ENCODE peak calls at places on chromosomes 13 and 19, in seven cellular contexts. R is H1, D is K562, Z is HCT116, H is GM12878, T is SK-N-SH, W is HepG2. U is an unnamed sample.
A peak's percentile ranks its signal among the peaks of the same experiment; 100 is the strongest.

GRCh38 chr13:113803409-113804016 is 44.5 kb downstream of the TMEM255B start:
- DNase-seq in R (no peak), D (no peak), Z (no peak), H (no peak), T (no peak), W (no peak), U (no peak)

GRCh38 chr13:90867336-90867683 is 480.2 kb upstream of the MIR17HG start:
- DNase-seq in R (peak; percentile 80), D (peak; percentile 66), Z (peak; percentile 33), H (peak; percentile 24), T (peak; percentile 37), W (peak; percentile 75), U (peak; percentile 83)

GRCh38 chr19:19054939-19055440 is 8.8 kb upstream of the SLC25A42 start:
- DNase-seq in R (no peak), D (no peak), Z (no peak), H (no peak), T (no peak), W (no peak), U (no peak)

GRCh38 chr13:109743706-109744453 is 42.5 kb downstream of the IRS2 start:
- DNase-seq in R (no peak), D (no peak), Z (no peak), H (no peak), T (peak; percentile 79), W (no peak), U (peak; percentile 61)

GRCh38 chr13:40231311-40231710 is 435.1 kb downstream of the FOXO1 start:
- DNase-seq in R (no peak), D (no peak), Z (no peak), H (no peak), T (no peak), W (no peak), U (no peak)

GRCh38 chr13:110233181-110233641 is 73.7 kb downstream of the COL4A1 start:
- DNase-seq in R (peak; percentile 27), D (no peak), Z (no peak), H (no peak), T (peak; percentile 42), W (no peak), U (no peak)

GRCh38 chr19:7177926-7178325 is 108.4 kb downstream of the ZNF557 start:
- DNase-seq in R (no peak), D (no peak), Z (no peak), H (no peak), T (no peak), W (no peak), U (no peak)

GRCh38 chr19:6458695-6459355 is 767 bp downstream of the SLC25A23 start:
- DNase-seq in R (no peak), D (no peak), Z (no peak), H (no peak), T (no peak), W (no peak), U (no peak)

GRCh38 chr13:79393564-79394249 is 12.3 kb downstream of the RBM26 start:
- DNase-seq in R (no peak), D (no peak), Z (no peak), H (no peak), T (no peak), W (peak; percentile 93), U (no peak)

GRCh38 chr13:87953381-87953780 is 282.2 kb downstream of the SLITRK5 start:
- DNase-seq in R (no peak), D (no peak), Z (no peak), H (no peak), T (no peak), W (no peak), U (no peak)

GRCh38 chr13:94716016-94716415 is 3.7 kb upstream of the SOX21 start:
- DNase-seq in R (no peak), D (no peak), Z (no peak), H (no peak), T (no peak), W (no peak), U (no peak)

GRCh38 chr19:10295847-10296591 is 6.3 kb downstream of the ICAM5 start:
- DNase-seq in R (peak; percentile 75), D (no peak), Z (no peak), H (no peak), T (peak; percentile 58), W (no peak), U (no peak)

GRCh38 chr19:58003153-58003828 is 671 bp upstream of the ZNF606 start:
- DNase-seq in R (no peak), D (no peak), Z (no peak), H (no peak), T (no peak), W (no peak), U (no peak)

GRCh38 chr19:30490760-30491159 is 118.6 kb downstream of the ZNF536 start:
- DNase-seq in R (no peak), D (no peak), Z (no peak), H (no peak), T (no peak), W (no peak), U (no peak)

GRCh38 chr13:80477641-80478443 is 136.9 kb upstream of the SPRY2 start:
- DNase-seq in R (no peak), D (no peak), Z (no peak), H (no peak), T (no peak), W (no peak), U (no peak)

GRCh38 chr19:46898731-46899130 is 37.9 kb downstream of the ARHGAP35 start:
- DNase-seq in R (no peak), D (no peak), Z (no peak), H (no peak), T (no peak), W (no peak), U (no peak)

GRCh38 chr13:64314286-64314685 is 2898.6 kb upstream of the PCDH20 start:
- DNase-seq in R (no peak), D (no peak), Z (no peak), H (no peak), T (no peak), W (no peak), U (no peak)

GRCh38 chr19:959935-960502 is 24.1 kb upstream of the WDR18 start:
- DNase-seq in R (peak; percentile 73), D (no peak), Z (no peak), H (no peak), T (no peak), W (peak; percentile 77), U (no peak)

GRCh38 chr13:48660356-48661076 is 6.8 kb downstream of the CYSLTR2 start:
- DNase-seq in R (no peak), D (no peak), Z (no peak), H (peak; percentile 27), T (no peak), W (no peak), U (no peak)

GRCh38 chr13:114011226-114011625 is 37.4 kb upstream of the C13orf46 start:
- DNase-seq in R (no peak), D (no peak), Z (no peak), H (no peak), T (no peak), W (no peak), U (no peak)

GRCh38 chr19:2270572-2271515 is 11.1 kb downstream of the PEAK3 start:
- DNase-seq in R (no peak), D (peak; percentile 84), Z (no peak), H (no peak), T (peak; percentile 83), W (peak; percentile 44), U (peak; percentile 70)

GRCh38 chr19:29445246-29445645 is 80.5 kb upstream of the VSTM2B start:
- DNase-seq in R (no peak), D (no peak), Z (no peak), H (no peak), T (no peak), W (no peak), U (no peak)
- TF ChIP-seq JUND in R (no peak), D (no peak), Z (no peak), H (no peak), T (no peak), W (no peak), U (no peak)

DNA sequence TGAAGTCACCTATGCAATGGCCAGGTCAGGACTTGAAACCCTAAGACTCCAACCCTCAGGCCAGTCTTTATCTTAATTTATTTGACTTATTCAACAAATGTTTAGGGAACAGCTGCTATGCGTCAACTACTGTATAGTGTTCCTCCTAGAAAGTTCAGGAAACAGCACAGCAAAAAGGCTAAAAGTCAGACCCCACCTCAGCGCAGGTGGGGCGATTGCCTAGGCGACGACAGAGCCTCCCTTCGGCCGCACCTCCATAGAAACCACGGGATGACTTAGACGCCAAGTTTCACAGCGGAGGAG is 502 bp downstream of the VRK3 start:
- DNase-seq in R (no peak), D (no peak), Z (no peak), H (no peak), T (no peak), W (no peak), U (no peak)
- TF ChIP-seq JUND in R (no peak), D (no peak), Z (no peak), H (no peak), T (no peak), W (no peak), U (no peak)

DNA sequence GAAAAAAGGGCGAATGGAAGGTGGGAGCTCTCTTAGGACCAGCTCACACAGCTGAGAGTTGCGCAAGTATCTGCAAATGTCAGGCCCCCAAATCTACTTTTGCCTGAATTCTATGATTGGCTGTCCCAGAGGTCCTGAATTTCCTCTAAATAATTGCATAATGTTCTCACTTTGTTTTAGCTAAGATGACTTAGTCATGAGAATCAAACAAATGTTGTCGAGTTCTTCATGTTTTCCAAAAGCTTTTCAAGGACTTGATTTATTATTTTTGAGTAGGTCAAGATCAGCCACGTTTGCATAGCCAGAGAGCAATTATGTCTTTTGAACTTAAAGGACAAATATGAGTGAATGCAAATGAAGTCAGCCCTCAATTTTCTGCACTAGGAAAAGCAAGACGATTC is 246.6 kb upstream of the MAB21L1 start:
- DNase-seq in R (no peak), D (no peak), Z (no peak), H (no peak), T (no peak), W (no peak), U (no peak)
- TF ChIP-seq JUND in R (no peak), D (no peak), Z (no peak), H (no peak), T (no peak), W (no peak), U (no peak)

GRCh38 chr13:96958286-96958891 is 35.9 kb downstream of the OXGR1 start:
- DNase-seq in R (no peak), D (no peak), Z (no peak), H (no peak), T (peak; percentile 30), W (peak; percentile 20), U (peak; percentile 13)
- TF ChIP-seq JUND in R (no peak), D (no peak), Z (no peak), H (no peak), T (no peak), W (no peak), U (no peak)